ENCODE peak calls at places on chromosomes 7 and 10, in ten cellular contexts. W is mammary epithelial cell; F is lower lobe of right lung; J is hepatocyte; S is small intestine; H is thoracic aorta; X is HCT116; P is spleen; C is mesendoderm; I is CD8-positive, alpha-beta T cell. D is an unnamed sample.

GRCh38 chr7:90383422-90383821 is 19.8 kb upstream of the CLDN12 start:
- DNase-seq in W (peak; percentile 54), F (no peak), J (no peak), S (no peak), H (no peak), X (no peak), P (no peak), C (no peak), I (no peak), D (no peak)

GRCh38 chr7:24721378-24722030 is 35.8 kb downstream of the GSDME start:
- DNase-seq in W (peak; percentile 62), F (no peak), J (no peak), S (no peak), H (no peak), X (no peak), P (peak; percentile 62), C (no peak), I (peak; percentile 34), D (no peak)

GRCh38 chr7:88289505-88290129 is 17.1 kb downstream of the STEAP4 start:
- DNase-seq in W (peak; percentile 98), F (no peak), J (no peak), S (peak; percentile 53), H (no peak), X (peak; percentile 73), P (no peak), C (no peak), I (no peak), D (no peak)

GRCh38 chr7:140676303-140676702 is 3.6 kb downstream of the ADCK2 start:
- DNase-seq in W (no peak), F (no peak), J (no peak), S (no peak), H (no peak), X (no peak), P (no peak), C (no peak), I (no peak), D (no peak)

GRCh38 chr7:35725280-35725680 is 30.3 kb upstream of the HERPUD2 start:
- DNase-seq in W (no peak), F (no peak), J (no peak), S (peak; percentile 61), H (no peak), X (no peak), P (peak; percentile 89), C (no peak), I (peak; percentile 79), D (no peak)

GRCh38 chr7:136138991-136139390 is 161.8 kb upstream of the MTPN start:
- DNase-seq in W (no peak), F (no peak), J (no peak), S (no peak), H (no peak), X (no peak), P (no peak), C (no peak), I (no peak), D (no peak)

GRCh38 chr7:95509199-95509598 is 23.5 kb downstream of the ASB4 start:
- DNase-seq in W (peak; percentile 31), F (no peak), J (peak; percentile 69), S (no peak), H (no peak), X (no peak), P (no peak), C (peak; percentile 86), I (no peak), D (no peak)

GRCh38 chr7:134549366-134549765 is 456 bp downstream of the AKR1B15 start:
- DNase-seq in W (no peak), F (no peak), J (no peak), S (no peak), H (no peak), X (no peak), P (no peak), C (no peak), I (no peak), D (no peak)

GRCh38 chr7:140673063-140673769 is 471 bp downstream of the ADCK2 start:
- DNase-seq in W (peak; percentile 56), F (peak; percentile 80), J (peak; percentile 77), S (peak; percentile 62), H (no peak), X (no peak), P (peak; percentile 92), C (peak; percentile 67), I (peak; percentile 79), D (peak; percentile 72)

GRCh38 chr7:70512719-70513118 is 619.2 kb upstream of the GALNT17 start:
- DNase-seq in W (no peak), F (no peak), J (no peak), S (no peak), H (no peak), X (no peak), P (no peak), C (no peak), I (no peak), D (no peak)

GRCh38 chr10:35643976-35644799 is 2.1 kb upstream of the FZD8 start:
- DNase-seq in W (no peak), F (no peak), J (no peak), S (no peak), H (no peak), X (no peak), P (no peak), C (peak; percentile 36), I (no peak), D (no peak)
- H3K4me3 ChIP-seq in W (peak overlapping the region; percentile 72), F (peak overlapping the region; percentile 76), J (peak overlapping the region; percentile 15), S (no peak overlapping the region), H (peak overlapping the region; percentile 88), X (no peak overlapping the region), P (peak overlapping the region; percentile 94), C (peak overlapping the region; percentile 8), I (peak overlapping the region; percentile 80), D (no peak overlapping the region)

DNA sequence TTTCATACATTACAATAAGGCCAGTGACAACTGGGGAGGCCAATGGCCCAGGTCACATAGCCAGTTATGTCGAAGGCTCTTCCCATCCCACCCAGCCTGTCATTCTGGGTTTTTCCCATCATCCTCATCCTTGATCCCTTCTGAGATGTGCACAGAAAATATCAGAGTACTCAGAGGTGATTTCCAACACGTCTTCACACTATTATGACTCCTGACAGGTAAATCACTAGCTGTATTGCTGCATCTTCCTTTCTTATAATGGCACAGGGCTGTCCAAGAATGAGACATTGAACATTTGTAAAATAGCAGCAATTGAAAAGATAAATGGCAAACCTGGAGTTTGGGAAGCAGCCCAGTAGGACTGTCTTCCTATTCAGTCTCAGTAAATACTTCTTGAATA is 159.9 kb downstream of the PLXNA4 start:
- DNase-seq in W (no peak), F (no peak), J (no peak), S (no peak), H (no peak), X (no peak), P (no peak), C (no peak), I (no peak), D (no peak)
- H3K4me1 ChIP-seq in W (no peaks in the 10 kb centered on the region), F (no peaks in the 10 kb centered on the region), J (peaks cover 10% of the 10 kb centered on the region), S (no peaks in the 10 kb centered on the region), H (peaks cover 6% of the 10 kb centered on the region), X (no peaks in the 10 kb centered on the region), P (no peaks in the 10 kb centered on the region), C (no peaks in the 10 kb centered on the region), I (no peaks in the 10 kb centered on the region), D (peaks cover 18% of the 10 kb centered on the region)

DNA sequence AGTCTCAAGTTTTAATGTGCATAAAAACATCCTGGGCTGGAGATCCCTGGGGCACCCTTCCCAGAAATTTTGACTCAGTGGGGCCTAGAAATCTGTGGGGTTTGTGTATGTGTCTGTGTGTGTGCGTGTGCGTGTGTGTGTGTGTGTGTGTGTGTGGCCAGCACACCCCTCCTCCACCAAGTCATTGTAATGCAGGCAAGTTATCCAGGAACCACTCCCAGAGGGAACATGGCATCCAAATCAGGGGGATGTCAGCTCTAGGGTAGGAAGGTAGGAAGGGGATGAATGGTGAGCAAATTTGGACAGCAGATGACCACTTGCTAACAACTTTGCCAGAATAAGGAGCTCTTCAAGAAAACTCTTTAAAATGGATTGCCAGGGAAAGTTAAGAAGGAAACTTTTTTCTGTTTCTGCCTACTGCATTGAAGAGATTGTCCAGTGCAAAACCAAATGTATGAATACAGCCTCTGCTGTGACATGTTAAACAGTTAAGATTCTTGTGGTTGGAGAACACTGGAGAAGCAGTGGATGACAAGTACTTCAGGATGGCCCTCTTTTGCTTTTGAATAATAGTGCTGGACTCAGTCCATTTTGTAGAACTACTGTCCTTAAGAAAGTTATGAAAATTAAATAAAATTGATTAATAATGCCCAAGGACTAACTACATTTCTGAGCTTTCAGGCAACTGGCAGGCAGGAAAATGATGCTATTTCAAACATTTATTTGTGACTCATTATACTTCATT is 12.3 kb downstream of the STAMBPL1 start:
- DNase-seq in W (peak; percentile 40), F (no peak), J (no peak), S (no peak), H (no peak), X (no peak), P (no peak), C (no peak), I (no peak), D (no peak)
- H3K4me3 ChIP-seq in W (no peak overlapping the region), F (no peak overlapping the region), J (no peak overlapping the region), S (no peak overlapping the region), H (no peak overlapping the region), X (no peak overlapping the region), P (no peak overlapping the region), C (no peak overlapping the region), I (no peak overlapping the region), D (no peak overlapping the region)

GRCh38 chr7:2553108-2553507 is 2.2 kb downstream of the BRAT1 start:
- DNase-seq in W (no peak), F (peak; percentile 6), J (no peak), S (no peak), H (no peak), X (no peak), P (no peak), C (no peak), I (no peak), D (no peak)

GRCh38 chr7:2555121-2556052 is at the start of gene BRAT1:
- DNase-seq in W (peak; percentile 88), F (peak; percentile 100), J (peak; percentile 98), S (peak; percentile 93), H (peak; percentile 94), X (peak; percentile 89), P (peak; percentile 100), C (peak; percentile 99), I (peak; percentile 98), D (peak; percentile 98)

GRCh38 chr7:2554654-2555053 is 670 bp downstream of the BRAT1 start:
- DNase-seq in W (no peak), F (peak; percentile 41), J (no peak), S (no peak), H (no peak), X (no peak), P (peak; percentile 81), C (peak; percentile 22), I (no peak), D (peak; percentile 43)

GRCh38 chr7:2551418-2551817 is 3.9 kb downstream of the BRAT1 start:
- DNase-seq in W (no peak), F (no peak), J (no peak), S (no peak), H (no peak), X (no peak), P (no peak), C (no peak), I (no peak), D (no peak)

DNA sequence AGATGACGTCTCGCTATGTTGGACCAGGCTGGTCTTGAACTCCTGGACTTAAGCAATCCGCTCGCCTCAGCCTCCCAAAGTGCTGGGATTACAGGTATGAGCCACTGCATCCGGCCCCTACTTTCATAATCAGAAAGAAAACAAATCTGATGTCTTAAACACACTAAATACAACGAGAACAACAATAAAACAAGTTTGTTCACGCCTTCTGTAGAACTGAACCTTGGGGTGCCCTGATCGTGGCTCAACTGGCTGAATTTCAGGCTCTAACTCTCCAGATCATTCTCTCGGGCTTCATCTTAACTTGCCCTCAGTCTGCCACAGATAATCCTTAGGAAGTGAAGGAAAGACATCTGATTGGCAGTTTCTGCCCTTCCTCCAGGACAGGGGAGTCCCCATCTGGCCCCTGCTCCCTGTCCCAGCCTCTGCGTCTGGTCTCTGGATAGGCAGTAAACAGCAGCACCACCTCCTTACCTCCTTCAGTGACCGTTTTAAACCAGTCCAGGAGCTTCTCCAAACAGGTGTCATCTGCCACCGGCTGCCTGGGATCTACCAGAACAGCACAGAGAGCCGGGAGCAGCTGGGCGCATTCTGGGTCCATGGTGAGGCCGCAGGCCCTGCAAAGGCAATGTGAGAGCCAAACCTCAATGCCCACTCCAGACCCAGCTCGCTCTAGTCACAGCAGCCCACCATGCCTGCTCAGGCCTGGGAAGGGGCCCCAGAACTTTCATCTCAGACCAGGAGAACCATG is 1.3 kb downstream of the BRAT1 start:
- DNase-seq in W (no peak), F (peak; percentile 39), J (no peak), S (no peak), H (no peak), X (no peak), P (no peak), C (no peak), I (no peak), D (no peak)
- H3K4me1 ChIP-seq in W (peaks cover 10% of the 10 kb centered on the region), F (peaks cover 32% of the 10 kb centered on the region), J (peaks cover 8% of the 10 kb centered on the region), S (peaks cover 3% of the 10 kb centered on the region), H (peaks cover 17% of the 10 kb centered on the region), X (peaks cover 19% of the 10 kb centered on the region), P (peaks cover 36% of the 10 kb centered on the region), C (no peaks in the 10 kb centered on the region), I (peaks cover 28% of the 10 kb centered on the region), D (peaks cover 7% of the 10 kb centered on the region)